ENCODE peak calls at places on chromosomes 2 and 18, in four cellular contexts. P is PC-9, N is mammary epithelial cell, W is neural progenitor cell. O is an unnamed sample. For H3K27me3, the result is how much of the 10 kb centered on the place peaks cover.

GRCh38 chr2:16122556-16122955 is 182.2 kb downstream of the MYCN start:
- DNase-seq in P (no peak), N (no peak), W (no peak), O (no peak)

GRCh38 chr2:159921752-159922404 is 123.9 kb upstream of the CD302 start:
- DNase-seq in P (no peak), N (peak), W (peak), O (peak)

GRCh38 chr2:64141711-64142405 is 2.4 kb downstream of the PELI1 start:
- DNase-seq in P (no peak), N (peak), W (peak), O (no peak)

GRCh38 chr2:36367497-36368353 is 12.1 kb downstream of the CRIM1 start:
- DNase-seq in P (peak), N (peak), W (peak), O (no peak)

GRCh38 chr2:101311390-101312019 is 3.0 kb upstream of the RNF149 start:
- DNase-seq in P (no peak), N (no peak), W (no peak), O (no peak)

GRCh38 chr2:236512902-236513433 is 56.7 kb upstream of the ACKR3 start:
- DNase-seq in P (peak), N (peak), W (peak), O (peak)

GRCh38 chr2:96844405-96844808 is 586 bp upstream of the ANKRD23 start:
- DNase-seq in P (no peak), N (no peak), W (no peak), O (no peak)

GRCh38 chr2:38509947-38510326 is 92.8 kb downstream of the HNRNPLL start:
- DNase-seq in P (no peak), N (no peak), W (no peak), O (no peak)

GRCh38 chr2:149004836-149005235 is 33.7 kb upstream of the LYPD6B start:
- DNase-seq in P (no peak), N (peak), W (no peak), O (no peak)

GRCh38 chr2:122078451-122078850 is 323.0 kb downstream of the TSN start:
- DNase-seq in P (no peak), N (no peak), W (no peak), O (no peak)

GRCh38 chr2:81895620-81896245 is 1591.2 kb upstream of the LRRTM1 start:
- DNase-seq in P (no peak), N (no peak), W (no peak), O (peak)

GRCh38 chr2:176514805-176515500 is 245.7 kb downstream of the MTX2 start:
- DNase-seq in P (no peak), N (peak), W (no peak), O (no peak)

GRCh38 chr2:204892506-204893255 is 347.4 kb downstream of the PARD3B start:
- DNase-seq in P (no peak), N (peak), W (no peak), O (no peak)

GRCh38 chr2:109428841-109429710 is 184.7 kb downstream of the SEPTIN10 start:
- DNase-seq in P (no peak), N (no peak), W (no peak), O (no peak)

GRCh38 chr2:20537423-20538307 is 90.8 kb downstream of the RHOB start:
- DNase-seq in P (no peak), N (no peak), W (no peak), O (no peak)

GRCh38 chr18:44744206-44745180 is 63.8 kb downstream of the SETBP1 start:
- DNase-seq in P (no peak), N (no peak), W (peak), O (no peak)

GRCh38 chr2:182444806-182445205 is 18.0 kb upstream of the PDE1A start:
- DNase-seq in P (no peak), N (no peak), W (no peak), O (no peak)

GRCh38 chr2:220228310-220229006 is 601.0 kb downstream of the SLC4A3 start:
- DNase-seq in P (peak), N (peak), W (no peak), O (peak)

GRCh38 chr2:115596659-115597375 is 1154.4 kb downstream of the DPP10 start:
- DNase-seq in P (no peak), N (no peak), W (no peak), O (no peak)

GRCh38 chr2:66427219-66427768 is 7.6 kb upstream of the MEIS1 start:
- DNase-seq in P (no peak), N (no peak), W (peak), O (peak)
- H3K27me3 ChIP-seq in P (under half), N (under half), W (half or more), O (under half)

DNA sequence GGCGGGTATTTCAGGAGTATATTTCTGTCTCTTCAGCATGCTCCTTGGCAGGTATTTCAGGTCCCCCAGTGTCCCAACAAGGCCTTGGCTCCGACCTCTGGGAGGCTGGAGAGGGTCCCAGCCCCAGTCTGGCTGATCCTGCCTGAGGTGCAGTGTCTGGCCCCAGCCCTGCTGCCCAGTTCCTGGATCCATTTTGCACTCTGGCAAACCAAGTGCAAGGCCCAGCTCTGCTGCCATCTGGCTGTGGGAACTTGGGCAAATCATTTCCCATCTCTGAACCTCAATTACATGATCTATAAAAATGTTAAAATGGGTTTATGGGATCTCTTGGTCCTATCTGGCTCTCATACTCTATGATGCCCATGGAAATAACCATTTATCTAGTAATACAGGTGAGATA is 63.6 kb downstream of the ZBTB7C start:
- DNase-seq in P (no peak), N (no peak), W (no peak), O (no peak)
- TF ChIP-seq CTCF in P (peak), N (peak), W (peak), O (peak)

GRCh38 chr2:70907130-70907756 is 28.5 kb upstream of the ATP6V1B1 start:
- DNase-seq in P (no peak), N (no peak), W (peak), O (peak)
- H2AFZ ChIP-seq in P (no peak), N (peak), W (no peak), O (peak)

GRCh38 chr18:78860117-78860516 is 119.5 kb upstream of the SALL3 start:
- DNase-seq in P (no peak), N (no peak), W (no peak), O (no peak)
- H3K27me3 ChIP-seq in P (half or more), N (under half), W (under half), O (under half)

GRCh38 chr2:45005261-45006002 is 3.8 kb downstream of the SIX2 start:
- DNase-seq in P (no peak), N (no peak), W (peak), O (no peak)
- TF ChIP-seq CTCF in P (no peak), N (no peak), W (no peak), O (no peak)

DNA sequence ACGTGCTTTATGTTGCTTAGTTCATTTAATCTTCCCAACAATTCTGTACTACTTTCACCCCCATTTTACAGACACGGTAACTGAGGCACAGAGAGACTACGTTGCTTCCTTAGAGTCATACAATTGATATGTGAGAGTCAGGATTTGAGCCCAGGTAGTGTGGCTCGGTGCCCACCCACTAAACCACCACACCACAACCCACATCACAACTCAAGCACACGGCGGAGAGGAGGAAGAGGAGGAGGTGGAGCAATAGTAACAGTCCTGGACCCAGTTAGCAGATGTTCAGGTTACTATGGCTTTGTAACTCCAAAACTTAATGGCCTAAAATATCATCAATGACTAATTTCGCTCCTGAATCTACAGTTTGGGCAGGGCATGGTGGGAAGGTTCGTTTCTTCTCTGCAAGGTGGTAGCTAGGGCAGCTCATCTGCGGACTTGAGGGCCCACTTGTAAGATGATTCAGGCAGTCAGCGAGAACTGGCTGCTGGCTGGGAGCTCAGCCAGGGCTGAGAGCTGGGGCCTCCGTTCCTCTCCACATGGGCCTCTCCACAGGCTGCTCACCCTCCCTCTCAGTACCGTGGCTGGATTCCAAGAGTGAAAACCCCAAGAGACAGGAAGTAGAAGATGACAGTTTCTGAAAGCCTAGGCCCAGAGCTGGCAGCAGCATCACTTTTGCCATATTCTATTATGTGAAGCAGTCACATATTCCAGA is 167.1 kb downstream of the ZFP36L2 start:
- DNase-seq in P (peak), N (peak), W (no peak), O (peak)
- H2AFZ ChIP-seq in P (no peak), N (peak), W (no peak), O (no peak)

GRCh38 chr18:54636217-54636616 is 45.2 kb downstream of the DYNAP start:
- DNase-seq in P (no peak), N (no peak), W (no peak), O (no peak)
- H3K27me3 ChIP-seq in P (under half), N (under half), W (under half), O (under half)

GRCh38 chr2:67650292-67651133 is 253.4 kb downstream of the ETAA1 start:
- DNase-seq in P (peak), N (peak), W (peak), O (peak)
- TF ChIP-seq CTCF in P (peak), N (peak), W (peak), O (peak)

GRCh38 chr2:193966590-193966989 is 1690.4 kb upstream of the SLC39A10 start:
- DNase-seq in P (peak), N (peak), W (peak), O (peak)
- H2AFZ ChIP-seq in P (no peak), N (no peak), W (no peak), O (no peak)

GRCh38 chr2:102619414-102620319 is at the start of gene SLC9A2:
- DNase-seq in P (peak), N (peak), W (peak), O (peak)

GRCh38 chr2:102618452-102619413 is 620 bp upstream of the SLC9A2 start:
- DNase-seq in P (peak), N (peak), W (peak), O (peak)

GRCh38 chr2:102621630-102622029 is 2.3 kb downstream of the SLC9A2 start:
- DNase-seq in P (no peak), N (no peak), W (no peak), O (no peak)

GRCh38 chr2:102622646-102623045 is 3.3 kb downstream of the SLC9A2 start:
- DNase-seq in P (no peak), N (no peak), W (no peak), O (no peak)

DNA sequence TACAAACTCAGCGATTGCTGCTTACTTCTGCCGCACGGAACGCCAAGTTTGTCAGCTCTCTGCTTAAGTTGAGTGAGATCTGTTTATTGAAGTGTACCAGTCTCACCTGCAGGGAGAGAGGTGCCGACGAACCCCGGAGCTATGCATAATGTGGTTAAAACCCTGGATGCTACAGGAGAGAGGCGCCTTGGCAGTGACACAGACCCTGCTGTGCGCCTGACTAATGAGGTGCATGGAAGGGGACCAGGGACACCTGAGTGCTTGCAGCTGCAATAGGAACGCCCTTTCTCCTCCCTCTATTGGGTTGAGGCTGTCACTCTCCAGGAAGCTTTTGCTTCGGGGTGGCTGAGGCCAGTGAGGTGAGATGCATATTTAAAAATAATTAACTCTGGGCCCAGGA is 1.0 kb downstream of the SLC9A2 start:
- DNase-seq in P (peak), N (peak), W (no peak), O (peak)
- H3K27me3 ChIP-seq in P (under half), N (under half), W (half or more), O (half or more)

O was measured in hepatocyte.